ENCODE peak calls at places on chromosomes 1 and 21, in nine cellular contexts. One of them, this sample, is unnamed.

GRCh38 chr1:218939095-218939494 is 234.6 kb upstream of the LYPLAL1 start:
- DNase-seq in cerebellum: no peak
- DNase-seq in kidney tubule cell: no peak
- DNase-seq in AG04450: no peak
- DNase-seq in stimulated activated CD4-positive, alpha-beta T cell treated with anti-CD3 and anti-CD28 coated beads, Interleukin-4, amount 100 ng/mL, for 48 hours: no peak
- DNase-seq in fibroblast of mammary gland: peak; percentile 9
- DNase-seq in T-helper 1 cell: no peak
- DNase-seq in NCI-H146: no peak
- DNase-seq in Calu3: no peak
- DNase-seq in this sample: no peak

GRCh38 chr1:34681481-34682451 is 73.1 kb upstream of the GJB5 start:
- DNase-seq in Calu3: peak; percentile 80
- DNase-seq in stimulated activated CD4-positive, alpha-beta T cell treated with anti-CD3 and anti-CD28 coated beads, Interleukin-4, amount 100 ng/mL, for 48 hours: peak; percentile 9
- DNase-seq in kidney tubule cell: peak; percentile 51
- DNase-seq in fibroblast of mammary gland: peak; percentile 35
- DNase-seq in NCI-H146: peak; percentile 22
- DNase-seq in T-helper 1 cell: no peak
- DNase-seq in AG04450: peak; percentile 4
- DNase-seq in cerebellum: peak; percentile 24
- DNase-seq in this sample: peak; percentile 24

GRCh38 chr1:28374297-28374696 is 4.8 kb downstream of the PHACTR4 start:
- DNase-seq in Calu3: no peak
- DNase-seq in kidney tubule cell: peak; percentile 79
- DNase-seq in fibroblast of mammary gland: peak; percentile 10
- DNase-seq in NCI-H146: no peak
- DNase-seq in cerebellum: no peak
- DNase-seq in AG04450: no peak
- DNase-seq in T-helper 1 cell: no peak
- DNase-seq in stimulated activated CD4-positive, alpha-beta T cell treated with anti-CD3 and anti-CD28 coated beads, Interleukin-4, amount 100 ng/mL, for 48 hours: no peak
- DNase-seq in this sample: no peak

GRCh38 chr1:4267381-4268261 is 367.5 kb upstream of the C1orf174 start:
- DNase-seq in stimulated activated CD4-positive, alpha-beta T cell treated with anti-CD3 and anti-CD28 coated beads, Interleukin-4, amount 100 ng/mL, for 48 hours: no peak
- DNase-seq in T-helper 1 cell: no peak
- DNase-seq in AG04450: no peak
- DNase-seq in NCI-H146: no peak
- DNase-seq in Calu3: no peak
- DNase-seq in kidney tubule cell: peak; percentile 88
- DNase-seq in fibroblast of mammary gland: no peak
- DNase-seq in cerebellum: no peak
- DNase-seq in this sample: no peak

GRCh38 chr21:42010507-42011493 is 640 bp upstream of the ZBTB21 start:
- DNase-seq in cerebellum: peak; percentile 35
- DNase-seq in stimulated activated CD4-positive, alpha-beta T cell treated with anti-CD3 and anti-CD28 coated beads, Interleukin-4, amount 100 ng/mL, for 48 hours: peak; percentile 9
- DNase-seq in NCI-H146: peak; percentile 56
- DNase-seq in fibroblast of mammary gland: no peak
- DNase-seq in AG04450: no peak
- DNase-seq in kidney tubule cell: peak; percentile 43
- DNase-seq in Calu3: peak; percentile 19
- DNase-seq in T-helper 1 cell: no peak
- DNase-seq in this sample: peak; percentile 43

GRCh38 chr21:45447821-45448220 is 42.9 kb downstream of the COL18A1 start:
- DNase-seq in cerebellum: no peak
- DNase-seq in Calu3: no peak
- DNase-seq in stimulated activated CD4-positive, alpha-beta T cell treated with anti-CD3 and anti-CD28 coated beads, Interleukin-4, amount 100 ng/mL, for 48 hours: no peak
- DNase-seq in T-helper 1 cell: no peak
- DNase-seq in fibroblast of mammary gland: peak; percentile 57
- DNase-seq in AG04450: no peak
- DNase-seq in kidney tubule cell: peak; percentile 70
- DNase-seq in NCI-H146: no peak
- DNase-seq in this sample: no peak

GRCh38 chr1:112530832-112531231 is 22.1 kb downstream of the WNT2B start:
- DNase-seq in cerebellum: no peak
- DNase-seq in kidney tubule cell: no peak
- DNase-seq in AG04450: no peak
- DNase-seq in NCI-H146: no peak
- DNase-seq in stimulated activated CD4-positive, alpha-beta T cell treated with anti-CD3 and anti-CD28 coated beads, Interleukin-4, amount 100 ng/mL, for 48 hours: no peak
- DNase-seq in Calu3: no peak
- DNase-seq in T-helper 1 cell: no peak
- DNase-seq in fibroblast of mammary gland: no peak
- DNase-seq in this sample: no peak

GRCh38 chr1:210293191-210293607 is 35.5 kb upstream of the HHAT start:
- DNase-seq in cerebellum: no peak
- DNase-seq in NCI-H146: no peak
- DNase-seq in kidney tubule cell: peak; percentile 18
- DNase-seq in Calu3: no peak
- DNase-seq in stimulated activated CD4-positive, alpha-beta T cell treated with anti-CD3 and anti-CD28 coated beads, Interleukin-4, amount 100 ng/mL, for 48 hours: no peak
- DNase-seq in fibroblast of mammary gland: peak; percentile 95
- DNase-seq in T-helper 1 cell: no peak
- DNase-seq in AG04450: peak; percentile 59
- DNase-seq in this sample: no peak

GRCh38 chr21:17416139-17416538 is 96.7 kb upstream of the CXADR start:
- DNase-seq in fibroblast of mammary gland: peak; percentile 50
- DNase-seq in T-helper 1 cell: no peak
- DNase-seq in stimulated activated CD4-positive, alpha-beta T cell treated with anti-CD3 and anti-CD28 coated beads, Interleukin-4, amount 100 ng/mL, for 48 hours: no peak
- DNase-seq in cerebellum: no peak
- DNase-seq in NCI-H146: no peak
- DNase-seq in kidney tubule cell: no peak
- DNase-seq in Calu3: no peak
- DNase-seq in AG04450: peak; percentile 47
- DNase-seq in this sample: no peak

GRCh38 chr1:30853350-30853749 is 55.2 kb downstream of the SDC3 start:
- DNase-seq in cerebellum: no peak
- DNase-seq in stimulated activated CD4-positive, alpha-beta T cell treated with anti-CD3 and anti-CD28 coated beads, Interleukin-4, amount 100 ng/mL, for 48 hours: no peak
- DNase-seq in NCI-H146: no peak
- DNase-seq in fibroblast of mammary gland: no peak
- DNase-seq in Calu3: no peak
- DNase-seq in kidney tubule cell: no peak
- DNase-seq in AG04450: no peak
- DNase-seq in T-helper 1 cell: no peak
- DNase-seq in this sample: no peak

GRCh38 chr1:27760411-27760810 is 12.6 kb upstream of the STX12 start:
- DNase-seq in stimulated activated CD4-positive, alpha-beta T cell treated with anti-CD3 and anti-CD28 coated beads, Interleukin-4, amount 100 ng/mL, for 48 hours: no peak
- DNase-seq in NCI-H146: no peak
- DNase-seq in fibroblast of mammary gland: peak; percentile 25
- DNase-seq in Calu3: no peak
- DNase-seq in kidney tubule cell: no peak
- DNase-seq in T-helper 1 cell: no peak
- DNase-seq in AG04450: no peak
- DNase-seq in cerebellum: no peak
- DNase-seq in this sample: no peak

GRCh38 chr1:75472089-75472970 is 138.6 kb downstream of the SLC44A5 start:
- DNase-seq in fibroblast of mammary gland: no peak
- DNase-seq in stimulated activated CD4-positive, alpha-beta T cell treated with anti-CD3 and anti-CD28 coated beads, Interleukin-4, amount 100 ng/mL, for 48 hours: no peak
- DNase-seq in AG04450: no peak
- DNase-seq in kidney tubule cell: peak; percentile 2
- DNase-seq in cerebellum: no peak
- DNase-seq in NCI-H146: no peak
- DNase-seq in Calu3: no peak
- DNase-seq in T-helper 1 cell: no peak
- DNase-seq in this sample: no peak

GRCh38 chr1:218945050-218945449 is 228.6 kb upstream of the LYPLAL1 start:
- DNase-seq in T-helper 1 cell: no peak
- DNase-seq in Calu3: no peak
- DNase-seq in AG04450: no peak
- DNase-seq in cerebellum: no peak
- DNase-seq in NCI-H146: no peak
- DNase-seq in kidney tubule cell: peak; percentile 50
- DNase-seq in fibroblast of mammary gland: peak; percentile 82
- DNase-seq in stimulated activated CD4-positive, alpha-beta T cell treated with anti-CD3 and anti-CD28 coated beads, Interleukin-4, amount 100 ng/mL, for 48 hours: no peak
- DNase-seq in this sample: no peak

GRCh38 chr1:4215391-4215790 is 315.3 kb upstream of the C1orf174 start:
- DNase-seq in cerebellum: no peak
- DNase-seq in stimulated activated CD4-positive, alpha-beta T cell treated with anti-CD3 and anti-CD28 coated beads, Interleukin-4, amount 100 ng/mL, for 48 hours: no peak
- DNase-seq in Calu3: no peak
- DNase-seq in NCI-H146: no peak
- DNase-seq in kidney tubule cell: no peak
- DNase-seq in fibroblast of mammary gland: no peak
- DNase-seq in T-helper 1 cell: no peak
- DNase-seq in AG04450: no peak
- DNase-seq in this sample: no peak

GRCh38 chr1:165903672-165904071 is 76.3 kb downstream of the UCK2 start:
- DNase-seq in cerebellum: no peak
- DNase-seq in stimulated activated CD4-positive, alpha-beta T cell treated with anti-CD3 and anti-CD28 coated beads, Interleukin-4, amount 100 ng/mL, for 48 hours: no peak
- DNase-seq in kidney tubule cell: peak; percentile 88
- DNase-seq in T-helper 1 cell: no peak
- DNase-seq in AG04450: no peak
- DNase-seq in NCI-H146: no peak
- DNase-seq in Calu3: peak; percentile 43
- DNase-seq in fibroblast of mammary gland: peak; percentile 75
- DNase-seq in this sample: peak; percentile 89

GRCh38 chr1:33181038-33181861 is 593 bp downstream of the TRIM62 start:
- DNase-seq in NCI-H146: peak; percentile 60
- DNase-seq in AG04450: no peak
- DNase-seq in stimulated activated CD4-positive, alpha-beta T cell treated with anti-CD3 and anti-CD28 coated beads, Interleukin-4, amount 100 ng/mL, for 48 hours: peak; percentile 12
- DNase-seq in kidney tubule cell: peak; percentile 40
- DNase-seq in Calu3: peak; percentile 53
- DNase-seq in T-helper 1 cell: peak; percentile 24
- DNase-seq in fibroblast of mammary gland: peak; percentile 22
- DNase-seq in cerebellum: peak; percentile 38
- DNase-seq in this sample: peak; percentile 9

GRCh38 chr1:110309139-110309538 is 30.0 kb upstream of the RBM15 start:
- DNase-seq in Calu3: no peak
- DNase-seq in fibroblast of mammary gland: peak; percentile 55
- DNase-seq in T-helper 1 cell: no peak
- DNase-seq in cerebellum: no peak
- DNase-seq in kidney tubule cell: peak; percentile 69
- DNase-seq in NCI-H146: no peak
- DNase-seq in AG04450: no peak
- DNase-seq in stimulated activated CD4-positive, alpha-beta T cell treated with anti-CD3 and anti-CD28 coated beads, Interleukin-4, amount 100 ng/mL, for 48 hours: no peak
- DNase-seq in this sample: no peak

GRCh38 chr1:42748461-42749410 is 8.7 kb upstream of the CLDN19 start:
- DNase-seq in stimulated activated CD4-positive, alpha-beta T cell treated with anti-CD3 and anti-CD28 coated beads, Interleukin-4, amount 100 ng/mL, for 48 hours: no peak
- DNase-seq in cerebellum: no peak
- DNase-seq in fibroblast of mammary gland: no peak
- DNase-seq in Calu3: no peak
- DNase-seq in kidney tubule cell: no peak
- DNase-seq in AG04450: no peak
- DNase-seq in NCI-H146: no peak
- DNase-seq in T-helper 1 cell: no peak
- DNase-seq in this sample: no peak

GRCh38 chr1:51661081-51661518 is 44.2 kb downstream of the OSBPL9 start:
- DNase-seq in NCI-H146: no peak
- DNase-seq in T-helper 1 cell: no peak
- DNase-seq in fibroblast of mammary gland: peak; percentile 97
- DNase-seq in cerebellum: no peak
- DNase-seq in kidney tubule cell: peak; percentile 89
- DNase-seq in Calu3: no peak
- DNase-seq in AG04450: peak; percentile 82
- DNase-seq in stimulated activated CD4-positive, alpha-beta T cell treated with anti-CD3 and anti-CD28 coated beads, Interleukin-4, amount 100 ng/mL, for 48 hours: no peak
- DNase-seq in this sample: no peak

GRCh38 chr21:18468775-18469174 is 65.2 kb upstream of the TMPRSS15 start:
- DNase-seq in fibroblast of mammary gland: no peak
- DNase-seq in AG04450: no peak
- DNase-seq in NCI-H146: no peak
- DNase-seq in stimulated activated CD4-positive, alpha-beta T cell treated with anti-CD3 and anti-CD28 coated beads, Interleukin-4, amount 100 ng/mL, for 48 hours: no peak
- DNase-seq in cerebellum: no peak
- DNase-seq in Calu3: no peak
- DNase-seq in kidney tubule cell: no peak
- DNase-seq in T-helper 1 cell: no peak
- DNase-seq in this sample: no peak

GRCh38 chr21:41722052-41723018 is 44.5 kb downstream of the RIPK4 start:
- DNase-seq in Calu3: no peak
- DNase-seq in cerebellum: no peak
- DNase-seq in AG04450: no peak
- DNase-seq in NCI-H146: peak; percentile 56
- DNase-seq in stimulated activated CD4-positive, alpha-beta T cell treated with anti-CD3 and anti-CD28 coated beads, Interleukin-4, amount 100 ng/mL, for 48 hours: no peak
- DNase-seq in kidney tubule cell: no peak
- DNase-seq in T-helper 1 cell: no peak
- DNase-seq in fibroblast of mammary gland: no peak
- DNase-seq in this sample: no peak

GRCh38 chr1:99146129-99146848 is 118.0 kb upstream of the PLPPR4 start:
- DNase-seq in T-helper 1 cell: no peak
- DNase-seq in NCI-H146: peak; percentile 33
- DNase-seq in kidney tubule cell: no peak
- DNase-seq in cerebellum: no peak
- DNase-seq in Calu3: peak; percentile 40
- DNase-seq in fibroblast of mammary gland: no peak
- DNase-seq in stimulated activated CD4-positive, alpha-beta T cell treated with anti-CD3 and anti-CD28 coated beads, Interleukin-4, amount 100 ng/mL, for 48 hours: no peak
- DNase-seq in AG04450: no peak
- DNase-seq in this sample: no peak

GRCh38 chr1:210663730-210664573 is 335.2 kb downstream of the HHAT start:
- DNase-seq in NCI-H146: no peak
- DNase-seq in AG04450: no peak
- DNase-seq in kidney tubule cell: no peak
- DNase-seq in Calu3: no peak
- DNase-seq in stimulated activated CD4-positive, alpha-beta T cell treated with anti-CD3 and anti-CD28 coated beads, Interleukin-4, amount 100 ng/mL, for 48 hours: no peak
- DNase-seq in T-helper 1 cell: no peak
- DNase-seq in fibroblast of mammary gland: no peak
- DNase-seq in cerebellum: no peak
- DNase-seq in this sample: no peak

GRCh38 chr1:1773874-1774273 is 4.4 kb downstream of the NADK start:
- DNase-seq in T-helper 1 cell: no peak
- DNase-seq in stimulated activated CD4-positive, alpha-beta T cell treated with anti-CD3 and anti-CD28 coated beads, Interleukin-4, amount 100 ng/mL, for 48 hours: no peak
- DNase-seq in AG04450: no peak
- DNase-seq in cerebellum: no peak
- DNase-seq in fibroblast of mammary gland: no peak
- DNase-seq in kidney tubule cell: no peak
- DNase-seq in Calu3: no peak
- DNase-seq in NCI-H146: no peak
- DNase-seq in this sample: no peak

GRCh38 chr1:161962094-161962887 is 61.4 kb downstream of the OLFML2B start:
- DNase-seq in NCI-H146: no peak
- DNase-seq in stimulated activated CD4-positive, alpha-beta T cell treated with anti-CD3 and anti-CD28 coated beads, Interleukin-4, amount 100 ng/mL, for 48 hours: peak; percentile 28
- DNase-seq in kidney tubule cell: peak; percentile 83
- DNase-seq in fibroblast of mammary gland: peak; percentile 83
- DNase-seq in AG04450: peak; percentile 56
- DNase-seq in Calu3: peak; percentile 8
- DNase-seq in T-helper 1 cell: no peak
- DNase-seq in cerebellum: no peak
- DNase-seq in this sample: no peak

GRCh38 chr1:162903246-162903645 is 42.3 kb upstream of the CCDC190 start:
- DNase-seq in Calu3: no peak
- DNase-seq in cerebellum: no peak
- DNase-seq in fibroblast of mammary gland: no peak
- DNase-seq in kidney tubule cell: no peak
- DNase-seq in NCI-H146: no peak
- DNase-seq in stimulated activated CD4-positive, alpha-beta T cell treated with anti-CD3 and anti-CD28 coated beads, Interleukin-4, amount 100 ng/mL, for 48 hours: no peak
- DNase-seq in AG04450: no peak
- DNase-seq in T-helper 1 cell: no peak
- DNase-seq in this sample: no peak

GRCh38 chr1:87800006-87800405 is 471.3 kb downstream of the LMO4 start:
- DNase-seq in stimulated activated CD4-positive, alpha-beta T cell treated with anti-CD3 and anti-CD28 coated beads, Interleukin-4, amount 100 ng/mL, for 48 hours: no peak
- DNase-seq in NCI-H146: no peak
- DNase-seq in fibroblast of mammary gland: no peak
- DNase-seq in AG04450: no peak
- DNase-seq in Calu3: no peak
- DNase-seq in T-helper 1 cell: no peak
- DNase-seq in kidney tubule cell: no peak
- DNase-seq in cerebellum: no peak
- DNase-seq in this sample: no peak

GRCh38 chr21:42222386-42222785 is 3.4 kb downstream of the ABCG1 start:
- DNase-seq in cerebellum: no peak
- DNase-seq in Calu3: no peak
- DNase-seq in NCI-H146: no peak
- DNase-seq in stimulated activated CD4-positive, alpha-beta T cell treated with anti-CD3 and anti-CD28 coated beads, Interleukin-4, amount 100 ng/mL, for 48 hours: no peak
- DNase-seq in fibroblast of mammary gland: no peak
- DNase-seq in kidney tubule cell: no peak
- DNase-seq in AG04450: no peak
- DNase-seq in T-helper 1 cell: no peak
- DNase-seq in this sample: no peak

GRCh38 chr1:147627435-147628110 is 42.8 kb downstream of the ACP6 start:
- DNase-seq in NCI-H146: peak; percentile 75
- DNase-seq in fibroblast of mammary gland: peak; percentile 43
- DNase-seq in AG04450: peak; percentile 26
- DNase-seq in Calu3: peak; percentile 74
- DNase-seq in T-helper 1 cell: no peak
- DNase-seq in kidney tubule cell: peak; percentile 58
- DNase-seq in cerebellum: peak; percentile 30
- DNase-seq in stimulated activated CD4-positive, alpha-beta T cell treated with anti-CD3 and anti-CD28 coated beads, Interleukin-4, amount 100 ng/mL, for 48 hours: peak; percentile 35
- DNase-seq in this sample: peak; percentile 22

This sample was measured in prostate gland.